ENCODE peak calls at places on chromosomes 12 and 14, in six cellular contexts. I is BJ, M is heart right ventricle, B is lung, A is cardiac muscle cell, J is choroid plexus epithelial cell. D is an unnamed sample.
A peak's percentile ranks its signal among the peaks of the same experiment; 100 is the strongest.

GRCh38 chr14:105176513-105176912 is 4.6 kb downstream of the NUDT14 start:
- DNase-seq in I (no peak), M (no peak), B (no peak), A (no peak), J (no peak), D (no peak)

GRCh38 chr14:51663783-51664326 is 12.1 kb downstream of the FRMD6 start:
- DNase-seq in I (no peak), M (no peak), B (no peak), A (no peak), J (no peak), D (no peak)

GRCh38 chr12:115257791-115258190 is 573.8 kb upstream of the TBX3 start:
- DNase-seq in I (peak; percentile 26), M (no peak), B (no peak), A (peak; percentile 57), J (peak; percentile 75), D (peak; percentile 96)

GRCh38 chr12:47778842-47779241 is 5.8 kb downstream of the SLC48A1 start:
- DNase-seq in I (no peak), M (no peak), B (no peak), A (no peak), J (no peak), D (no peak)

GRCh38 chr12:113149361-113150150 is at the start of gene CFAP73:
- DNase-seq in I (peak; percentile 52), M (peak; percentile 63), B (peak; percentile 47), A (peak; percentile 96), J (peak; percentile 94), D (peak; percentile 71)

GRCh38 chr12:110638792-110639191 is 24.9 kb downstream of the TCTN1 start:
- DNase-seq in I (no peak), M (no peak), B (no peak), A (no peak), J (no peak), D (no peak)

GRCh38 chr12:3170423-3171194 is 93.4 kb downstream of the TSPAN9 start:
- DNase-seq in I (peak; percentile 61), M (no peak), B (no peak), A (peak; percentile 84), J (peak; percentile 94), D (peak; percentile 90)

GRCh38 chr14:89304972-89305703 is 111.9 kb downstream of the FOXN3 start:
- DNase-seq in I (no peak), M (no peak), B (no peak), A (peak; percentile 85), J (peak; percentile 75), D (peak; percentile 14)

GRCh38 chr12:49810159-49810459 is 18.1 kb downstream of the NCKAP5L start:
- DNase-seq in I (no peak), M (no peak), B (no peak), A (no peak), J (no peak), D (no peak)

GRCh38 chr14:103095210-103095778 is 769 bp downstream of the EXOC3L4 start:
- DNase-seq in I (no peak), M (no peak), B (no peak), A (no peak), J (no peak), D (no peak)

GRCh38 chr14:34489324-34489723 is 27.3 kb upstream of the SPTSSA start:
- DNase-seq in I (no peak), M (no peak), B (no peak), A (no peak), J (peak; percentile 18), D (peak; percentile 81)

GRCh38 chr12:30166416-30166815 is 382.7 kb upstream of the TMTC1 start:
- DNase-seq in I (no peak), M (no peak), B (no peak), A (peak; percentile 45), J (peak; percentile 10), D (no peak)

GRCh38 chr12:11688831-11689230 is 39.4 kb downstream of the ETV6 start:
- DNase-seq in I (no peak), M (no peak), B (no peak), A (peak; percentile 49), J (peak; percentile 56), D (no peak)

GRCh38 chr12:52321433-52321832 is 235 bp upstream of the KRT83 start:
- DNase-seq in I (no peak), M (no peak), B (no peak), A (no peak), J (no peak), D (no peak)

GRCh38 chr12:25386823-25387134 is 136.1 kb upstream of the KRAS start:
- DNase-seq in I (no peak), M (no peak), B (no peak), A (no peak), J (no peak), D (no peak)

GRCh38 chr12:85278598-85279448 is 1.2 kb upstream of the ALX1 start:
- DNase-seq in I (no peak), M (peak; percentile 6), B (no peak), A (no peak), J (no peak), D (no peak)

GRCh38 chr12:16524378-16524777 is 81.6 kb downstream of the LMO3 start:
- DNase-seq in I (no peak), M (no peak), B (no peak), A (no peak), J (no peak), D (peak; percentile 72)

GRCh38 chr12:31736472-31736871 is 7.7 kb upstream of the AMN1 start:
- DNase-seq in I (peak; percentile 61), M (no peak), B (no peak), A (peak; percentile 82), J (peak; percentile 89), D (peak; percentile 91)

GRCh38 chr12:89665556-89665955 is 43.1 kb downstream of the ATP2B1 start:
- DNase-seq in I (no peak), M (no peak), B (no peak), A (no peak), J (no peak), D (no peak)

GRCh38 chr12:100077367-100077766 is 65.3 kb downstream of the BLTP3B start:
- DNase-seq in I (no peak), M (no peak), B (no peak), A (peak; percentile 22), J (peak; percentile 34), D (no peak)

GRCh38 chr12:71947645-71948105 is 9.0 kb downstream of the TPH2 start:
- DNase-seq in I (peak; percentile 45), M (no peak), B (peak; percentile 64), A (peak; percentile 21), J (peak; percentile 3), D (peak; percentile 90)

GRCh38 chr12:95548056-95548538 is 3.2 kb downstream of the USP44 start:
- DNase-seq in I (no peak), M (peak; percentile 25), B (peak; percentile 30), A (peak; percentile 9), J (no peak), D (no peak)

GRCh38 chr12:82783456-82783855 is 96.8 kb downstream of the TMTC2 start:
- DNase-seq in I (no peak), M (no peak), B (no peak), A (no peak), J (no peak), D (no peak)

GRCh38 chr12:57797938-57798337 is 15.4 kb downstream of the TSFM start:
- DNase-seq in I (no peak), M (no peak), B (no peak), A (no peak), J (no peak), D (no peak)

GRCh38 chr12:13534645-13535398 is 338.3 kb downstream of the EMP1 start:
- DNase-seq in I (no peak), M (peak; percentile 66), B (peak; percentile 61), A (peak; percentile 74), J (peak; percentile 45), D (peak; percentile 52)

GRCh38 chr12:85191-85666 is 18.7 kb downstream of the IQSEC3 start:
- DNase-seq in I (no peak), M (no peak), B (no peak), A (no peak), J (no peak), D (no peak)

GRCh38 chr14:51957950-51958349 is 31.4 kb upstream of the RTRAF start:
- DNase-seq in I (no peak), M (no peak), B (no peak), A (peak; percentile 88), J (peak; percentile 63), D (no peak)

GRCh38 chr14:82636426-82636825 is 1102.8 kb upstream of the SEL1L start:
- DNase-seq in I (no peak), M (no peak), B (no peak), A (no peak), J (no peak), D (no peak)

GRCh38 chr12:7012024-7012607 is 6.2 kb downstream of the LPCAT3 start:
- DNase-seq in I (no peak), M (no peak), B (no peak), A (no peak), J (no peak), D (no peak)
- H3K4me3 ChIP-seq in I (no peak overlapping the region), M (no peak overlapping the region), B (no peak overlapping the region), A (no peak overlapping the region), J (no peak overlapping the region), D (no peak overlapping the region)

GRCh38 chr12:77152623-77153193 is 87.3 kb upstream of the E2F7 start:
- DNase-seq in I (no peak), M (no peak), B (no peak), A (peak; percentile 73), J (peak; percentile 76), D (peak; percentile 52)
- TF ChIP-seq CTCF in I (peak; percentile 68), M (peak; percentile 67), B (peak; percentile 27), A (peak; percentile 65), J (peak; percentile 62), D (peak; percentile 61)

GRCh38 chr14:94773682-94774211 is 3.8 kb upstream of the GSC start:
- DNase-seq in I (no peak), M (no peak), B (no peak), A (no peak), J (no peak), D (no peak)
- H3K4me3 ChIP-seq in I (no peak overlapping the region), M (no peak overlapping the region), B (no peak overlapping the region), A (no peak overlapping the region), J (no peak overlapping the region), D (no peak overlapping the region)

DNA sequence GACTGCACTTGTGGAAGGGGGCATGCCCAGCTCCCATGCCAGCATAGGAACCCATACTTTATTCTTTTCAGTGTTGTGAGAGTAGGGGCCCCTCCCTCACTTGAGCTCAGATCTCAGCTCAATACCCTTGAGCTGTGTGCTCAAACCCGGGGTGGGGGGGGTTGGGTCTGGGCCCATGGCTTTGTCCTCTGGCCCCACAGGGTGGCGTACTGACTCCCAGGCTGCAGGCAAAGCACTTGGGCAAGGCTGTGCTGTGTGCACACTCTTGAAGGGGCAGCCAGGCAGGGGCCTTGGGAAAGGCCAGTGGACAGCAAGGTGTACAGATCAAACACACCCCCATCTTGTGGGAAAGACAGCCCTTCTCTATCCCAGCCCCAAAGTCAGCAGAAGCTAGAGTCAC is 81.8 kb downstream of the WIF1 start:
- DNase-seq in I (no peak), M (no peak), B (no peak), A (no peak), J (no peak), D (no peak)
- TF ChIP-seq CTCF in I (no peak), M (no peak), B (no peak), A (no peak), J (no peak), D (no peak)